ENCODE peak calls at places on chromosomes 3 and 15, in nine cellular contexts. One of them, this sample, is unnamed. For H3K27me3, the result is how much of the 10 kb centered on the place peaks cover.

GRCh38 chr3:30655187-30655812 is 48.9 kb downstream of the TGFBR2 start:
- DNase-seq in endodermal cell: no peak
- DNase-seq in heart left ventricle: no peak
- DNase-seq in dorsolateral prefrontal cortex: no peak
- DNase-seq in sigmoid colon: no peak
- DNase-seq in hepatocyte: no peak
- DNase-seq in thoracic aorta: no peak
- DNase-seq in cardiac muscle cell: peak
- DNase-seq in heart right ventricle: no peak
- DNase-seq in this sample: no peak

GRCh38 chr3:124243253-124243859 is 251.4 kb upstream of the ROPN1 start:
- DNase-seq in endodermal cell: no peak
- DNase-seq in thoracic aorta: no peak
- DNase-seq in sigmoid colon: no peak
- DNase-seq in dorsolateral prefrontal cortex: no peak
- DNase-seq in cardiac muscle cell: no peak
- DNase-seq in heart left ventricle: no peak
- DNase-seq in heart right ventricle: no peak
- DNase-seq in hepatocyte: no peak
- DNase-seq in this sample: no peak

GRCh38 chr3:116005404-116005803 is 382.1 kb downstream of the GAP43 start:
- DNase-seq in heart right ventricle: peak
- DNase-seq in endodermal cell: peak
- DNase-seq in dorsolateral prefrontal cortex: peak
- DNase-seq in heart left ventricle: no peak
- DNase-seq in hepatocyte: peak
- DNase-seq in thoracic aorta: no peak
- DNase-seq in sigmoid colon: peak
- DNase-seq in cardiac muscle cell: peak
- DNase-seq in this sample: peak

GRCh38 chr3:127768346-127769008 is 53.8 kb downstream of the MGLL start:
- DNase-seq in cardiac muscle cell: peak
- DNase-seq in hepatocyte: no peak
- DNase-seq in thoracic aorta: no peak
- DNase-seq in sigmoid colon: no peak
- DNase-seq in dorsolateral prefrontal cortex: no peak
- DNase-seq in endodermal cell: no peak
- DNase-seq in heart left ventricle: no peak
- DNase-seq in heart right ventricle: no peak
- DNase-seq in this sample: no peak

GRCh38 chr3:10228248-10228950 is 19.9 kb upstream of the TATDN2 start:
- DNase-seq in heart right ventricle: no peak
- DNase-seq in endodermal cell: no peak
- DNase-seq in heart left ventricle: no peak
- DNase-seq in cardiac muscle cell: peak
- DNase-seq in thoracic aorta: no peak
- DNase-seq in dorsolateral prefrontal cortex: no peak
- DNase-seq in sigmoid colon: no peak
- DNase-seq in hepatocyte: no peak
- DNase-seq in this sample: no peak

GRCh38 chr15:64619880-64620839 is 155.2 kb downstream of the RBPMS2 start:
- DNase-seq in thoracic aorta: no peak
- DNase-seq in hepatocyte: no peak
- DNase-seq in heart left ventricle: no peak
- DNase-seq in sigmoid colon: no peak
- DNase-seq in cardiac muscle cell: peak
- DNase-seq in endodermal cell: no peak
- DNase-seq in dorsolateral prefrontal cortex: no peak
- DNase-seq in heart right ventricle: no peak
- DNase-seq in this sample: no peak

GRCh38 chr3:50378024-50378423 is 18.7 kb upstream of the TMEM115 start:
- DNase-seq in heart left ventricle: no peak
- DNase-seq in cardiac muscle cell: no peak
- DNase-seq in heart right ventricle: no peak
- DNase-seq in thoracic aorta: no peak
- DNase-seq in sigmoid colon: no peak
- DNase-seq in hepatocyte: no peak
- DNase-seq in dorsolateral prefrontal cortex: no peak
- DNase-seq in endodermal cell: peak
- DNase-seq in this sample: no peak

GRCh38 chr15:66943456-66944095 is 121.8 kb upstream of the SMAD3 start:
- DNase-seq in thoracic aorta: no peak
- DNase-seq in heart right ventricle: no peak
- DNase-seq in heart left ventricle: no peak
- DNase-seq in endodermal cell: no peak
- DNase-seq in sigmoid colon: peak
- DNase-seq in dorsolateral prefrontal cortex: peak
- DNase-seq in hepatocyte: no peak
- DNase-seq in cardiac muscle cell: no peak
- DNase-seq in this sample: no peak

GRCh38 chr3:175105066-175105465 is 245.9 kb downstream of the NAALADL2 start:
- DNase-seq in endodermal cell: no peak
- DNase-seq in sigmoid colon: no peak
- DNase-seq in thoracic aorta: no peak
- DNase-seq in heart right ventricle: no peak
- DNase-seq in hepatocyte: no peak
- DNase-seq in heart left ventricle: no peak
- DNase-seq in cardiac muscle cell: peak
- DNase-seq in dorsolateral prefrontal cortex: no peak
- DNase-seq in this sample: no peak

GRCh38 chr15:58537480-58537879 is 105.7 kb downstream of the LIPC start:
- DNase-seq in thoracic aorta: no peak
- DNase-seq in hepatocyte: no peak
- DNase-seq in heart left ventricle: no peak
- DNase-seq in cardiac muscle cell: no peak
- DNase-seq in endodermal cell: peak
- DNase-seq in heart right ventricle: no peak
- DNase-seq in sigmoid colon: no peak
- DNase-seq in dorsolateral prefrontal cortex: no peak
- DNase-seq in this sample: no peak

DNA sequence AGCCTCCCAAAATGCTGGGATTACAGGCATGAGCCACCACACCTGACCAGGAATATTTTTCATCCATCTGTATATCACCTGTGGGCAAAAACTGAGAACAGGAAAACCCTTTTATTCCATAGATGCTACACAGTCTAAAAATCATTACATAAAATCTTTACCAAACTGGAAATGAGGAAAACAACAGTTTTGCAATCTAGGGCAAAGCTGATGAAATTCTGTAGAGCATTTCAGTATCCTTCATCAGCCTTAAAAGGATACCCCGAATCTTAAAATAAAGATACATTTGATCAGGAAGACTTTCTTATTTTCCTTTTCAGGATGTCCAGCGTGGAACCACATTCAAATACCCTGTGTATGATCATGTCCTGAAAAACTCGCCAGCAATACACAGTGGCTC is 7.1 kb downstream of the SIAH2 start:
- DNase-seq in thoracic aorta: no peak
- DNase-seq in heart left ventricle: no peak
- DNase-seq in endodermal cell: no peak
- DNase-seq in dorsolateral prefrontal cortex: no peak
- DNase-seq in cardiac muscle cell: peak
- DNase-seq in hepatocyte: no peak
- DNase-seq in sigmoid colon: no peak
- DNase-seq in heart right ventricle: no peak
- DNase-seq in this sample: no peak
- H3K27ac ChIP-seq in thoracic aorta: no peak
- H3K27ac ChIP-seq in heart left ventricle: peak
- H3K27ac ChIP-seq in endodermal cell: no peak
- H3K27ac ChIP-seq in dorsolateral prefrontal cortex: no peak
- H3K27ac ChIP-seq in cardiac muscle cell: no peak
- H3K27ac ChIP-seq in hepatocyte: peak
- H3K27ac ChIP-seq in sigmoid colon: no peak
- H3K27ac ChIP-seq in heart right ventricle: no peak
- H3K27ac ChIP-seq in this sample: no peak

DNA sequence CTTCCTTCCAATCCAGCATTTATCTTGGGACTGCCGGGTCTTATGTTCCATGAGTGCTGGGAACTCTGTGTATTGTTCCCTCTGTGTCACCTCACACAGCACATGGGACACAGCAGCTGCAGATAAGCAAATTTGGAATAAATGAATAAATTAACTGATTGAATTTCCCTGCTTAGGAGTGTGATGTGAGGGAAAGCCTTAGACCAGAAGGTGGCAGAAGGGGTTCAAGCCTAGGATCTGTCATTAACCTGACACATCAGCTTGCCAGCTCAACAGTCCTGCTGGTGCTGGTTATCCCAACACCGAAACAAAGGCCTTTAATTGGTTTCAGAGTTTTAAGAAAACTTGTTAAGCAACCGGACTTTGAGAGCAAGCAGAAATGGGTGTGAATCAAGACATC is 114.4 kb downstream of the OXSM start:
- DNase-seq in dorsolateral prefrontal cortex: no peak
- DNase-seq in hepatocyte: no peak
- DNase-seq in endodermal cell: peak
- DNase-seq in heart right ventricle: no peak
- DNase-seq in thoracic aorta: no peak
- DNase-seq in sigmoid colon: no peak
- DNase-seq in heart left ventricle: no peak
- DNase-seq in cardiac muscle cell: no peak
- DNase-seq in this sample: no peak
- TF ChIP-seq CTCF in dorsolateral prefrontal cortex: peak
- TF ChIP-seq CTCF in hepatocyte: peak
- TF ChIP-seq CTCF in endodermal cell: peak
- TF ChIP-seq CTCF in heart right ventricle: peak
- TF ChIP-seq CTCF in thoracic aorta: no peak
- TF ChIP-seq CTCF in sigmoid colon: no peak
- TF ChIP-seq CTCF in heart left ventricle: peak
- TF ChIP-seq CTCF in cardiac muscle cell: no peak
- TF ChIP-seq CTCF in this sample: no peak

GRCh38 chr15:96363692-96364091 is 33.2 kb downstream of the NR2F2 start:
- DNase-seq in endodermal cell: no peak
- DNase-seq in sigmoid colon: no peak
- DNase-seq in hepatocyte: no peak
- DNase-seq in heart right ventricle: no peak
- DNase-seq in heart left ventricle: no peak
- DNase-seq in cardiac muscle cell: no peak
- DNase-seq in dorsolateral prefrontal cortex: no peak
- DNase-seq in thoracic aorta: no peak
- DNase-seq in this sample: no peak

GRCh38 chr15:96360581-96361308 is 30.2 kb downstream of the NR2F2 start:
- DNase-seq in hepatocyte: no peak
- DNase-seq in thoracic aorta: no peak
- DNase-seq in heart left ventricle: peak
- DNase-seq in heart right ventricle: no peak
- DNase-seq in cardiac muscle cell: no peak
- DNase-seq in endodermal cell: peak
- DNase-seq in sigmoid colon: no peak
- DNase-seq in dorsolateral prefrontal cortex: no peak
- DNase-seq in this sample: no peak

GRCh38 chr15:96361309-96362000 is 31.0 kb downstream of the NR2F2 start:
- DNase-seq in heart right ventricle: no peak
- DNase-seq in endodermal cell: peak
- DNase-seq in thoracic aorta: no peak
- DNase-seq in sigmoid colon: no peak
- DNase-seq in hepatocyte: no peak
- DNase-seq in cardiac muscle cell: no peak
- DNase-seq in dorsolateral prefrontal cortex: no peak
- DNase-seq in heart left ventricle: no peak
- DNase-seq in this sample: no peak

GRCh38 chr15:96362001-96362758 is 31.7 kb downstream of the NR2F2 start:
- DNase-seq in dorsolateral prefrontal cortex: no peak
- DNase-seq in heart right ventricle: no peak
- DNase-seq in endodermal cell: no peak
- DNase-seq in hepatocyte: no peak
- DNase-seq in cardiac muscle cell: no peak
- DNase-seq in sigmoid colon: no peak
- DNase-seq in heart left ventricle: no peak
- DNase-seq in thoracic aorta: no peak
- DNase-seq in this sample: no peak

DNA sequence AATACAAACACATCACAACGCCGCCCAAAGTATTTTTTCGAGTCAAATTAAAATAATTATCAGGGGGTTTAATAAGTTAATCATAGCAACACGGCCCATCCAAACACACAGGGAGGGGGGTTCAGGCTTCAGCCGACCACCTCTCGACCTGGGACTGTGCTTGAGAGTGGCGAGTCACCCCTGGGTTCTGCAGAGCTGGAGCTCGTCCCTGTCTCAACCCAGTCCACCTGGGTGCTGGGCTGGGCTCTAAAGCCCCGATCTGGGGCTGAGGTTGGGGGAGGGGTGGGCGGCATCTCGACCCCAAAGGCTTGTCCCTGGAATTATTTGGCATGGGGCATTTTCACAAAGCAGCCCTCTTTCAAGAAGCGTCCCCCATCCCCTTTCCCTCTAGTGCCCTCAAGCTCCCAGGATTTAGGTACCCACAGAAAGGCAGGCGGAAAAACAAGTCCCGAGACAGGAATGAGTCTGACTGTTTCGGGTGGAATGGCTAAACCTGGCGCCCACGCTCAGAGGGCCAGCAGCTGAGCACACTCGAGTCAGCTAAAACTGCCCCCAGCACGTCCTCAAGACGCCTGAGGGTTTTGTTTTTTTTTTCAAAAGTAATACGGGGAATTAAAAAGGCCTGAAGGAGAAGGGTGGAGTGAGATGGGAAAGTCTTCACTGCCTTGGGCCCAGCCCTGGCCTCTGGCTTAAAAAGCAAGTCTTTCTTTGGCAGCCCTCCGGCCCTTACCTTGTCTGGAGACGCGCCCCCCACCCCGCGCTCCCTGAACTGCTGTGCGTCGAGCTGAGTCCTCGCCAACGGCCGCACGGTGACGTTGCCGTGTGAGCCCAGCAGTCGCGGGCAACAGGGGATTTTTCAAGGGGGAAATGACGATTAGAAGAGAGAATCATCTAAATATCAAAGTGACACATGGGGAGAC is 32.5 kb downstream of the NR2F2 start:
- DNase-seq in heart left ventricle: no peak
- DNase-seq in hepatocyte: no peak
- DNase-seq in heart right ventricle: no peak
- DNase-seq in dorsolateral prefrontal cortex: no peak
- DNase-seq in cardiac muscle cell: no peak
- DNase-seq in endodermal cell: peak
- DNase-seq in thoracic aorta: no peak
- DNase-seq in sigmoid colon: no peak
- DNase-seq in this sample: no peak
- H3K27me3 ChIP-seq in heart left ventricle: under half
- H3K27me3 ChIP-seq in hepatocyte: half or more
- H3K27me3 ChIP-seq in heart right ventricle: under half
- H3K27me3 ChIP-seq in dorsolateral prefrontal cortex: under half
- H3K27me3 ChIP-seq in cardiac muscle cell: half or more
- H3K27me3 ChIP-seq in endodermal cell: half or more
- H3K27me3 ChIP-seq in thoracic aorta: under half
- H3K27me3 ChIP-seq in sigmoid colon: half or more
- H3K27me3 ChIP-seq in this sample: under half

GRCh38 chr3:112289011-112289410 is 5.0 kb downstream of the SLC9C1 start:
- DNase-seq in sigmoid colon: no peak
- DNase-seq in heart left ventricle: no peak
- DNase-seq in hepatocyte: no peak
- DNase-seq in thoracic aorta: no peak
- DNase-seq in heart right ventricle: no peak
- DNase-seq in endodermal cell: no peak
- DNase-seq in dorsolateral prefrontal cortex: no peak
- DNase-seq in cardiac muscle cell: no peak
- DNase-seq in this sample: no peak

GRCh38 chr3:112297714-112298113 is 3.7 kb upstream of the SLC9C1 start:
- DNase-seq in cardiac muscle cell: no peak
- DNase-seq in thoracic aorta: no peak
- DNase-seq in hepatocyte: no peak
- DNase-seq in sigmoid colon: no peak
- DNase-seq in heart right ventricle: no peak
- DNase-seq in dorsolateral prefrontal cortex: no peak
- DNase-seq in endodermal cell: no peak
- DNase-seq in heart left ventricle: no peak
- DNase-seq in this sample: no peak

GRCh38 chr3:112298781-112299180 is 4.8 kb upstream of the SLC9C1 start:
- DNase-seq in heart left ventricle: no peak
- DNase-seq in thoracic aorta: no peak
- DNase-seq in sigmoid colon: no peak
- DNase-seq in dorsolateral prefrontal cortex: no peak
- DNase-seq in hepatocyte: no peak
- DNase-seq in cardiac muscle cell: no peak
- DNase-seq in heart right ventricle: no peak
- DNase-seq in endodermal cell: no peak
- DNase-seq in this sample: no peak

GRCh38 chr3:112293368-112294321 is at the start of gene SLC9C1:
- DNase-seq in thoracic aorta: no peak
- DNase-seq in cardiac muscle cell: peak
- DNase-seq in sigmoid colon: no peak
- DNase-seq in heart left ventricle: no peak
- DNase-seq in dorsolateral prefrontal cortex: no peak
- DNase-seq in hepatocyte: peak
- DNase-seq in endodermal cell: peak
- DNase-seq in heart right ventricle: no peak
- DNase-seq in this sample: peak
- H3K27ac ChIP-seq in thoracic aorta: peak
- H3K27ac ChIP-seq in cardiac muscle cell: peak
- H3K27ac ChIP-seq in sigmoid colon: peak
- H3K27ac ChIP-seq in heart left ventricle: peak
- H3K27ac ChIP-seq in dorsolateral prefrontal cortex: peak
- H3K27ac ChIP-seq in hepatocyte: peak
- H3K27ac ChIP-seq in endodermal cell: peak
- H3K27ac ChIP-seq in heart right ventricle: peak
- H3K27ac ChIP-seq in this sample: peak